ENCODE peak calls at places on chromosomes 2 and 18, in ten cellular contexts. U is adrenal gland; W is right atrium auricular region; P is stomach; D is HCT116; J is CD8-positive, alpha-beta T cell; M is psoas muscle; V is neuronal stem cell; K is CD4-positive, alpha-beta memory T cell; L is lung. F is an unnamed sample. For H3K4me1, the result is how much of the 10 kb centered on the place peaks cover.

GRCh38 chr2:188404341-188405004 is 112.8 kb downstream of the GULP1 start:
- DNase-seq in U (no peak), W (no peak), P (no peak), D (no peak), J (no peak), M (no peak), V (no peak), K (no peak), L (no peak), F (no peak)

GRCh38 chr2:2809771-2810170 is 478.7 kb upstream of the MYT1L start:
- DNase-seq in U (no peak), W (peak), P (no peak), D (no peak), J (no peak), M (no peak), V (no peak), K (no peak), L (no peak), F (no peak)

GRCh38 chr2:73983322-73984202 is 1.1 kb upstream of the TET3 start:
- DNase-seq in U (no peak), W (no peak), P (peak), D (peak), J (no peak), M (no peak), V (no peak), K (no peak), L (peak), F (peak)

GRCh38 chr2:8334866-8335325 is 347.0 kb upstream of the ID2 start:
- DNase-seq in U (no peak), W (peak), P (no peak), D (no peak), J (no peak), M (no peak), V (no peak), K (no peak), L (no peak), F (no peak)

GRCh38 chr2:195562624-195563566 is 94.1 kb upstream of the SLC39A10 start:
- DNase-seq in U (no peak), W (no peak), P (no peak), D (no peak), J (no peak), M (no peak), V (no peak), K (no peak), L (no peak), F (no peak)

GRCh38 chr18:77056399-77057015 is 76.1 kb downstream of the MBP start:
- DNase-seq in U (no peak), W (no peak), P (no peak), D (no peak), J (no peak), M (no peak), V (no peak), K (no peak), L (no peak), F (no peak)

GRCh38 chr2:112482309-112483046 is 522 bp downstream of the TTL start:
- DNase-seq in U (peak), W (no peak), P (no peak), D (no peak), J (peak), M (peak), V (peak), K (peak), L (peak), F (peak)

GRCh38 chr2:172307800-172308199 is 119.6 kb upstream of the ITGA6 start:
- DNase-seq in U (no peak), W (no peak), P (peak), D (no peak), J (no peak), M (no peak), V (no peak), K (no peak), L (peak), F (peak)

GRCh38 chr2:3535794-3536681 is 16.7 kb upstream of the ADI1 start:
- DNase-seq in U (peak), W (peak), P (peak), D (peak), J (no peak), M (peak), V (no peak), K (no peak), L (peak), F (peak)

GRCh38 chr2:26847663-26848335 is at the start of gene DPYSL5:
- DNase-seq in U (peak), W (no peak), P (no peak), D (peak), J (no peak), M (no peak), V (peak), K (no peak), L (no peak), F (no peak)

GRCh38 chr2:37918742-37919186 is 6.3 kb upstream of the RMDN2 start:
- DNase-seq in U (no peak), W (no peak), P (no peak), D (no peak), J (no peak), M (no peak), V (no peak), K (no peak), L (no peak), F (no peak)

GRCh38 chr2:200308421-200309295 is 2.2 kb downstream of the SPATS2L start:
- DNase-seq in U (no peak), W (no peak), P (no peak), D (no peak), J (no peak), M (no peak), V (no peak), K (no peak), L (no peak), F (no peak)

GRCh38 chr2:70468898-70469297 is 84.7 kb downstream of the TGFA start:
- DNase-seq in U (no peak), W (no peak), P (no peak), D (no peak), J (no peak), M (no peak), V (no peak), K (no peak), L (no peak), F (no peak)

GRCh38 chr2:192146069-192147006 is 48.4 kb downstream of the TMEFF2 start:
- DNase-seq in U (no peak), W (no peak), P (no peak), D (no peak), J (no peak), M (no peak), V (no peak), K (no peak), L (no peak), F (no peak)

GRCh38 chr2:196967126-196967525 is 40.6 kb upstream of the PGAP1 start:
- DNase-seq in U (no peak), W (no peak), P (no peak), D (no peak), J (no peak), M (no peak), V (no peak), K (no peak), L (no peak), F (no peak)

GRCh38 chr2:157315901-157316300 is 9.7 kb downstream of the ERMN start:
- DNase-seq in U (no peak), W (no peak), P (no peak), D (no peak), J (no peak), M (no peak), V (no peak), K (no peak), L (no peak), F (no peak)

GRCh38 chr2:241584446-241584845 is 25.9 kb downstream of the BOK start:
- DNase-seq in U (no peak), W (no peak), P (no peak), D (peak), J (no peak), M (no peak), V (no peak), K (no peak), L (no peak), F (no peak)

GRCh38 chr2:200777275-200777674 is 34.4 kb upstream of the BZW1 start:
- DNase-seq in U (no peak), W (no peak), P (no peak), D (no peak), J (no peak), M (no peak), V (no peak), K (no peak), L (no peak), F (no peak)

GRCh38 chr2:96391153-96391827 is 55.7 kb downstream of the NCAPH start:
- DNase-seq in U (no peak), W (no peak), P (no peak), D (no peak), J (no peak), M (no peak), V (no peak), K (no peak), L (no peak), F (no peak)

GRCh38 chr2:226756131-226756530 is 43.5 kb downstream of the IRS1 start:
- DNase-seq in U (no peak), W (no peak), P (no peak), D (peak), J (no peak), M (no peak), V (no peak), K (no peak), L (no peak), F (no peak)
- H3K27ac ChIP-seq in U (peak), W (peak), P (peak), D (peak), J (no peak), M (peak), V (no peak), K (no peak), L (no peak), F (peak)

GRCh38 chr2:160372010-160372356 is 121.6 kb downstream of the RBMS1 start:
- DNase-seq in U (no peak), W (no peak), P (no peak), D (no peak), J (no peak), M (no peak), V (no peak), K (no peak), L (no peak), F (no peak)

GRCh38 chr2:160371251-160372009 is 122.2 kb downstream of the RBMS1 start:
- DNase-seq in U (no peak), W (no peak), P (no peak), D (no peak), J (no peak), M (no peak), V (no peak), K (no peak), L (no peak), F (no peak)

GRCh38 chr2:160372585-160372984 is 121.0 kb downstream of the RBMS1 start:
- DNase-seq in U (no peak), W (no peak), P (no peak), D (no peak), J (no peak), M (no peak), V (no peak), K (no peak), L (no peak), F (no peak)

GRCh38 chr2:160367887-160368286 is 125.7 kb downstream of the RBMS1 start:
- DNase-seq in U (no peak), W (no peak), P (no peak), D (no peak), J (no peak), M (peak), V (no peak), K (no peak), L (no peak), F (no peak)

GRCh38 chr2:160368988-160369935 is 124.3 kb downstream of the RBMS1 start:
- DNase-seq in U (no peak), W (no peak), P (no peak), D (no peak), J (no peak), M (no peak), V (no peak), K (no peak), L (no peak), F (peak)
- H3K4me1 ChIP-seq in U (under half), W (half or more), P (half or more), D (under half), J (half or more), M (half or more), V (under half), K (half or more), L (under half), F (under half)

DNA sequence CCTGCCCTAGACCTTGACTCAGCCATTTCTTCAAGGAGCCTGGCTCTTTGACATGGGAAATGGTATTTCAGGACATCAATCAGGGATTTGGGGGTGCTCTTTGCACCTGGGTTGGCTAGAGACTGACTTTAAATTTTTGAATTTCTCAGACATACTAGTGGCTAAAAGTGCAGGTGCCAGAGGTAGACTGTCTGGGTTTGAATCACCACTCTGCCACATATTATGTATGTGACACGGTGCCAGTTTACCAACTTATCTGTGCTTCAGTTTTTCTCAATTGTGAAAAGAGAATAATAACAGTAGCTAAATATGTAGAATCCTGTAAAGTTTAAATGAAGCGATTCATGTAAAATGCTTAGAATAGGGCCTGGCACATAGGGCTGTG is 49.2 kb upstream of the RTN4 start:
- DNase-seq in U (no peak), W (no peak), P (no peak), D (no peak), J (no peak), M (no peak), V (no peak), K (no peak), L (no peak), F (no peak)
- H3K27ac ChIP-seq in U (peak), W (peak), P (peak), D (no peak), J (no peak), M (peak), V (no peak), K (no peak), L (peak), F (peak)

GRCh38 chr2:224025874-224026273 is 13.2 kb downstream of the SERPINE2 start:
- DNase-seq in U (no peak), W (no peak), P (no peak), D (no peak), J (peak), M (no peak), V (no peak), K (peak), L (no peak), F (no peak)

GRCh38 chr2:224027070-224027469 is 12.0 kb downstream of the SERPINE2 start:
- DNase-seq in U (no peak), W (no peak), P (no peak), D (no peak), J (no peak), M (no peak), V (peak), K (no peak), L (no peak), F (no peak)

GRCh38 chr2:224023188-224023587 is 15.9 kb downstream of the SERPINE2 start:
- DNase-seq in U (no peak), W (no peak), P (no peak), D (no peak), J (no peak), M (no peak), V (no peak), K (no peak), L (no peak), F (no peak)

GRCh38 chr2:224022474-224022873 is 16.6 kb downstream of the SERPINE2 start:
- DNase-seq in U (no peak), W (no peak), P (no peak), D (no peak), J (no peak), M (no peak), V (no peak), K (no peak), L (no peak), F (no peak)

GRCh38 chr2:224024270-224024669 is 14.8 kb downstream of the SERPINE2 start:
- DNase-seq in U (no peak), W (no peak), P (no peak), D (no peak), J (no peak), M (no peak), V (no peak), K (no peak), L (no peak), F (no peak)
- H3K4me1 ChIP-seq in U (under half), W (under half), P (under half), D (under half), J (half or more), M (under half), V (under half), K (under half), L (under half), F (under half)

GRCh38 chr2:23524261-23524706 is 139.3 kb downstream of the KLHL29 start:
- DNase-seq in U (peak), W (no peak), P (no peak), D (peak), J (no peak), M (peak), V (no peak), K (no peak), L (no peak), F (peak)
- H3K27ac ChIP-seq in U (peak), W (peak), P (peak), D (peak), J (no peak), M (peak), V (no peak), K (no peak), L (peak), F (peak)

GRCh38 chr2:174668075-174668474 is 70.5 kb upstream of the WIPF1 start:
- DNase-seq in U (no peak), W (no peak), P (no peak), D (no peak), J (no peak), M (no peak), V (no peak), K (no peak), L (no peak), F (no peak)
- H3K4me1 ChIP-seq in U (under half), W (under half), P (under half), D (under half), J (under half), M (under half), V (under half), K (under half), L (under half), F (under half)

DNA sequence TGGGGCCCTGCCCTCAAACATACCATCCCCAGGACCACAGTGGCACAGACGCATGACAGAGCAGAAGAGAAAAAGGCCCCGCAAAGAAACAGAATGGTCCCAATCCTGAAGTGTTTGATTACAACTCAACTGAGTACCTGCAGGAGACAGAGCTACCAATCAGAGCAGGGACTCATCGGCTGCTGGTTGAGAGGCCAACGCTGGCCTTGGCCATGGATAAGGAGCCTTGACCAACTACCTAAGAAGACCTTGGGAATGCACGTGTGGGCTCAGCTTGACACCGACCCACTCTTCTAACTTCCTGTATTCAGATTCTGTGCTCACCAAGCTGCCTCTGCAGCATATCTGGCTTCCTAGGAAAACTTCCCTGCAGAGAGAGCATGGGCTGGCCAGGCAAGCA is 135.6 kb downstream of the BCL2 start:
- DNase-seq in U (no peak), W (no peak), P (no peak), D (no peak), J (no peak), M (no peak), V (no peak), K (no peak), L (no peak), F (no peak)
- H3K27ac ChIP-seq in U (no peak), W (no peak), P (no peak), D (no peak), J (no peak), M (peak), V (no peak), K (no peak), L (no peak), F (no peak)

GRCh38 chr2:25380586-25381360 is 39.0 kb upstream of the DNMT3A start:
- DNase-seq in U (peak), W (no peak), P (peak), D (no peak), J (no peak), M (no peak), V (no peak), K (no peak), L (no peak), F (no peak)
- H3K4me1 ChIP-seq in U (under half), W (under half), P (under half), D (under half), J (under half), M (under half), V (under half), K (under half), L (under half), F (under half)

DNA sequence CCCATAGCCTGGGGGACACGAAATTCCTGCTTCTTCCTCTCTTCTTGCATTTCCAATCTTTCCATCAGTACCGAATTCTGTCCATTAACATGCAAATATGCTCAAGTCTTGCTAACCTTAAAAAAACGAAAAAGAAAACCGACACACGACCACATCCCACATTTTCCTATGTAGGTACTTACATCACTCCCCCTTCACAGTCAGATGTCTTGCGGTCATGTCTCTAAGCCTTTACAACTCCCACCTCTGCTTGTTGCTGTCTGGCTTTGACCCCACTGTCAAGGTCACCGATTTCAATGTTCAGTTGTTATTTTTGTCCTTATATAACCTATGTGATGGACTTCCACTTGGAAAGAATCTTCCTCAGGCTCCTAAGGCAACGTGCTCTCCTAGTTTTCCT is 219.4 kb downstream of the NAPG start:
- DNase-seq in U (no peak), W (no peak), P (no peak), D (no peak), J (no peak), M (no peak), V (no peak), K (no peak), L (no peak), F (no peak)
- H3K27ac ChIP-seq in U (no peak), W (no peak), P (no peak), D (no peak), J (no peak), M (no peak), V (no peak), K (no peak), L (no peak), F (no peak)

DNA sequence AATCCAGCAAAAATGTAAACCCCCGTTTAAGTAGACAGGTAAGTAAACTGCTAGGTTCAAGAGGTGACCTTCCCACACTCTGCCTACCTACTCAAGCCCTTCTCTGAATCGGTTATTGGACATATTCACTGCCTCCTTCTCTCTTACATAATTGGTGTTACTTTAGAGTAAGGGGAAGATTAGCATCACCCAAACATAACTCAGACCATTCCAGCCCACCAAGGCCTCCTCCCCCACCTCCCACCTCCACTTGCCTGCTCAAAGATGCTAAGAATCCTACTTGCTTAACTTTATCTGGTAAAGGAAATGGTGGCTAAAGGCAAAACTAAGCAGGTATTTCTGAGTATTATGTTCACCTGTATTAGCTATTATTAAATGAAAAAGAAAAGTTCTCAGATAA is 55.0 kb upstream of the DTNA start:
- DNase-seq in U (no peak), W (no peak), P (no peak), D (no peak), J (no peak), M (no peak), V (no peak), K (no peak), L (no peak), F (no peak)
- H3K4me1 ChIP-seq in U (under half), W (under half), P (under half), D (under half), J (under half), M (half or more), V (under half), K (under half), L (under half), F (under half)

F was measured in body of pancreas.